ENCODE peak calls at places on chromosome 20, in six cellular contexts. One of them, this sample, is unnamed.

GRCh38 chr20:61307686-61308085 is 55.6 kb downstream of the CDH4 start:
- DNase-seq in CD4-positive, CD25-positive, alpha-beta regulatory T cell: no peak
- DNase-seq in DMS79 treated with DMSO at 0.1 percent for 48 hours: no peak
- DNase-seq in HCT116: no peak
- DNase-seq in sigmoid colon: no peak
- DNase-seq in SK-N-SH: no peak
- DNase-seq in this sample: no peak

GRCh38 chr20:4318891-4319290 is 303.5 kb upstream of the RNF24 start:
- DNase-seq in CD4-positive, CD25-positive, alpha-beta regulatory T cell: no peak
- DNase-seq in DMS79 treated with DMSO at 0.1 percent for 48 hours: no peak
- DNase-seq in HCT116: no peak
- DNase-seq in sigmoid colon: no peak
- DNase-seq in SK-N-SH: no peak
- DNase-seq in this sample: no peak

GRCh38 chr20:58496429-58496769 is 18.8 kb downstream of the APCDD1L start:
- DNase-seq in CD4-positive, CD25-positive, alpha-beta regulatory T cell: no peak
- DNase-seq in DMS79 treated with DMSO at 0.1 percent for 48 hours: no peak
- DNase-seq in HCT116: no peak
- DNase-seq in sigmoid colon: no peak
- DNase-seq in SK-N-SH: no peak
- DNase-seq in this sample: no peak

GRCh38 chr20:4406627-4407026 is 315.1 kb upstream of the PRND start:
- DNase-seq in CD4-positive, CD25-positive, alpha-beta regulatory T cell: no peak
- DNase-seq in DMS79 treated with DMSO at 0.1 percent for 48 hours: no peak
- DNase-seq in HCT116: peak; percentile 42
- DNase-seq in sigmoid colon: no peak
- DNase-seq in SK-N-SH: no peak
- DNase-seq in this sample: no peak

GRCh38 chr20:18692453-18692852 is 104.6 kb downstream of the DTD1 start:
- DNase-seq in CD4-positive, CD25-positive, alpha-beta regulatory T cell: no peak
- DNase-seq in DMS79 treated with DMSO at 0.1 percent for 48 hours: no peak
- DNase-seq in HCT116: no peak
- DNase-seq in sigmoid colon: no peak
- DNase-seq in SK-N-SH: no peak
- DNase-seq in this sample: no peak

GRCh38 chr20:2093200-2093781 is 8.3 kb upstream of the STK35 start:
- DNase-seq in CD4-positive, CD25-positive, alpha-beta regulatory T cell: peak; percentile 37
- DNase-seq in DMS79 treated with DMSO at 0.1 percent for 48 hours: no peak
- DNase-seq in HCT116: peak; percentile 46
- DNase-seq in sigmoid colon: no peak
- DNase-seq in SK-N-SH: peak; percentile 36
- DNase-seq in this sample: no peak

GRCh38 chr20:61052796-61053442 is 199.1 kb upstream of the CDH4 start:
- DNase-seq in CD4-positive, CD25-positive, alpha-beta regulatory T cell: no peak
- DNase-seq in DMS79 treated with DMSO at 0.1 percent for 48 hours: no peak
- DNase-seq in HCT116: no peak
- DNase-seq in sigmoid colon: no peak
- DNase-seq in SK-N-SH: no peak
- DNase-seq in this sample: no peak

GRCh38 chr20:51747182-51747911 is 20.8 kb downstream of the ATP9A start:
- DNase-seq in CD4-positive, CD25-positive, alpha-beta regulatory T cell: no peak
- DNase-seq in DMS79 treated with DMSO at 0.1 percent for 48 hours: no peak
- DNase-seq in HCT116: no peak
- DNase-seq in sigmoid colon: no peak
- DNase-seq in SK-N-SH: no peak
- DNase-seq in this sample: no peak

GRCh38 chr20:62906647-62907375 is 19.5 kb downstream of the DIDO1 start:
- DNase-seq in CD4-positive, CD25-positive, alpha-beta regulatory T cell: no peak
- DNase-seq in DMS79 treated with DMSO at 0.1 percent for 48 hours: no peak
- DNase-seq in HCT116: no peak
- DNase-seq in sigmoid colon: no peak
- DNase-seq in SK-N-SH: no peak
- DNase-seq in this sample: no peak

GRCh38 chr20:48411265-48411664 is 416.5 kb downstream of the PREX1 start:
- DNase-seq in CD4-positive, CD25-positive, alpha-beta regulatory T cell: no peak
- DNase-seq in DMS79 treated with DMSO at 0.1 percent for 48 hours: no peak
- DNase-seq in HCT116: no peak
- DNase-seq in sigmoid colon: no peak
- DNase-seq in SK-N-SH: no peak
- DNase-seq in this sample: no peak

GRCh38 chr20:63003546-63003945 is 3.2 kb downstream of the BHLHE23 start:
- DNase-seq in CD4-positive, CD25-positive, alpha-beta regulatory T cell: no peak
- DNase-seq in DMS79 treated with DMSO at 0.1 percent for 48 hours: no peak
- DNase-seq in HCT116: no peak
- DNase-seq in sigmoid colon: no peak
- DNase-seq in SK-N-SH: no peak
- DNase-seq in this sample: no peak

GRCh38 chr20:31833931-31834521 is 11.4 kb downstream of the FOXS1 start:
- DNase-seq in CD4-positive, CD25-positive, alpha-beta regulatory T cell: no peak
- DNase-seq in DMS79 treated with DMSO at 0.1 percent for 48 hours: no peak
- DNase-seq in HCT116: no peak
- DNase-seq in sigmoid colon: no peak
- DNase-seq in SK-N-SH: no peak
- DNase-seq in this sample: no peak

GRCh38 chr20:8066662-8067061 is 47.1 kb upstream of the TMX4 start:
- DNase-seq in CD4-positive, CD25-positive, alpha-beta regulatory T cell: no peak
- DNase-seq in DMS79 treated with DMSO at 0.1 percent for 48 hours: no peak
- DNase-seq in HCT116: no peak
- DNase-seq in sigmoid colon: no peak
- DNase-seq in SK-N-SH: no peak
- DNase-seq in this sample: no peak

GRCh38 chr20:11453430-11453829 is 464.3 kb upstream of the BTBD3 start:
- DNase-seq in CD4-positive, CD25-positive, alpha-beta regulatory T cell: no peak
- DNase-seq in DMS79 treated with DMSO at 0.1 percent for 48 hours: no peak
- DNase-seq in HCT116: no peak
- DNase-seq in sigmoid colon: no peak
- DNase-seq in SK-N-SH: no peak
- DNase-seq in this sample: no peak

GRCh38 chr20:20018366-20018765 is 1.2 kb downstream of the NAA20 start:
- DNase-seq in CD4-positive, CD25-positive, alpha-beta regulatory T cell: no peak
- DNase-seq in DMS79 treated with DMSO at 0.1 percent for 48 hours: no peak
- DNase-seq in HCT116: no peak
- DNase-seq in sigmoid colon: no peak
- DNase-seq in SK-N-SH: no peak
- DNase-seq in this sample: no peak

GRCh38 chr20:36084897-36085617 is 69.5 kb upstream of the EPB41L1 start:
- DNase-seq in CD4-positive, CD25-positive, alpha-beta regulatory T cell: no peak
- DNase-seq in DMS79 treated with DMSO at 0.1 percent for 48 hours: no peak
- DNase-seq in HCT116: no peak
- DNase-seq in sigmoid colon: no peak
- DNase-seq in SK-N-SH: no peak
- DNase-seq in this sample: no peak

GRCh38 chr20:45611054-45611453 is 18.5 kb upstream of the WFDC10A start:
- DNase-seq in CD4-positive, CD25-positive, alpha-beta regulatory T cell: peak; percentile 7
- DNase-seq in DMS79 treated with DMSO at 0.1 percent for 48 hours: no peak
- DNase-seq in HCT116: peak; percentile 39
- DNase-seq in sigmoid colon: no peak
- DNase-seq in SK-N-SH: no peak
- DNase-seq in this sample: no peak

GRCh38 chr20:21505810-21506530 is 7.9 kb downstream of the NKX2-2 start:
- DNase-seq in CD4-positive, CD25-positive, alpha-beta regulatory T cell: peak; percentile 65
- DNase-seq in DMS79 treated with DMSO at 0.1 percent for 48 hours: no peak
- DNase-seq in HCT116: peak; percentile 44
- DNase-seq in sigmoid colon: no peak
- DNase-seq in SK-N-SH: peak; percentile 90
- DNase-seq in this sample: peak; percentile 85

GRCh38 chr20:32188376-32189122 is 19.0 kb downstream of the PLAGL2 start:
- DNase-seq in CD4-positive, CD25-positive, alpha-beta regulatory T cell: no peak
- DNase-seq in DMS79 treated with DMSO at 0.1 percent for 48 hours: no peak
- DNase-seq in HCT116: no peak
- DNase-seq in sigmoid colon: no peak
- DNase-seq in SK-N-SH: no peak
- DNase-seq in this sample: no peak

GRCh38 chr20:48832423-48832735 is 4.6 kb upstream of the PREX1 start:
- DNase-seq in CD4-positive, CD25-positive, alpha-beta regulatory T cell: no peak
- DNase-seq in DMS79 treated with DMSO at 0.1 percent for 48 hours: no peak
- DNase-seq in HCT116: no peak
- DNase-seq in sigmoid colon: no peak
- DNase-seq in SK-N-SH: no peak
- DNase-seq in this sample: no peak

GRCh38 chr20:51803157-51803854 is 985 bp upstream of the SALL4 start:
- DNase-seq in CD4-positive, CD25-positive, alpha-beta regulatory T cell: no peak
- DNase-seq in DMS79 treated with DMSO at 0.1 percent for 48 hours: no peak
- DNase-seq in HCT116: no peak
- DNase-seq in sigmoid colon: no peak
- DNase-seq in SK-N-SH: peak; percentile 36
- DNase-seq in this sample: no peak

GRCh38 chr20:25247100-25247665 is 702 bp upstream of the PYGB start:
- DNase-seq in CD4-positive, CD25-positive, alpha-beta regulatory T cell: peak; percentile 41
- DNase-seq in DMS79 treated with DMSO at 0.1 percent for 48 hours: peak; percentile 44
- DNase-seq in HCT116: peak; percentile 37
- DNase-seq in sigmoid colon: peak; percentile 83
- DNase-seq in SK-N-SH: peak; percentile 68
- DNase-seq in this sample: no peak

GRCh38 chr20:36273414-36274247 is 32.5 kb upstream of the DLGAP4 start:
- DNase-seq in CD4-positive, CD25-positive, alpha-beta regulatory T cell: peak; percentile 32
- DNase-seq in DMS79 treated with DMSO at 0.1 percent for 48 hours: no peak
- DNase-seq in HCT116: peak; percentile 4
- DNase-seq in sigmoid colon: peak; percentile 34
- DNase-seq in SK-N-SH: peak; percentile 51
- DNase-seq in this sample: no peak

GRCh38 chr20:39862613-39863012 is 826.4 kb downstream of the MAFB start:
- DNase-seq in CD4-positive, CD25-positive, alpha-beta regulatory T cell: no peak
- DNase-seq in DMS79 treated with DMSO at 0.1 percent for 48 hours: no peak
- DNase-seq in HCT116: no peak
- DNase-seq in sigmoid colon: no peak
- DNase-seq in SK-N-SH: no peak
- DNase-seq in this sample: no peak

GRCh38 chr20:13771853-13772453 is 12.8 kb downstream of the ESF1 start:
- DNase-seq in CD4-positive, CD25-positive, alpha-beta regulatory T cell: peak; percentile 33
- DNase-seq in DMS79 treated with DMSO at 0.1 percent for 48 hours: peak; percentile 23
- DNase-seq in HCT116: no peak
- DNase-seq in sigmoid colon: no peak
- DNase-seq in SK-N-SH: peak; percentile 50
- DNase-seq in this sample: no peak

GRCh38 chr20:62576815-62577214 is 65.5 kb upstream of the SLCO4A1 start:
- DNase-seq in CD4-positive, CD25-positive, alpha-beta regulatory T cell: no peak
- DNase-seq in DMS79 treated with DMSO at 0.1 percent for 48 hours: no peak
- DNase-seq in HCT116: no peak
- DNase-seq in sigmoid colon: no peak
- DNase-seq in SK-N-SH: no peak
- DNase-seq in this sample: no peak

GRCh38 chr20:42836339-42836738 is 353.4 kb downstream of the PTPRT start:
- DNase-seq in CD4-positive, CD25-positive, alpha-beta regulatory T cell: no peak
- DNase-seq in DMS79 treated with DMSO at 0.1 percent for 48 hours: peak; percentile 78
- DNase-seq in HCT116: no peak
- DNase-seq in sigmoid colon: no peak
- DNase-seq in SK-N-SH: no peak
- DNase-seq in this sample: no peak

GRCh38 chr20:63178889-63179751 is 36.8 kb downstream of the YTHDF1 start:
- DNase-seq in CD4-positive, CD25-positive, alpha-beta regulatory T cell: peak; percentile 54
- DNase-seq in DMS79 treated with DMSO at 0.1 percent for 48 hours: peak; percentile 81
- DNase-seq in HCT116: peak; percentile 18
- DNase-seq in sigmoid colon: no peak
- DNase-seq in SK-N-SH: peak; percentile 82
- DNase-seq in this sample: peak; percentile 71

GRCh38 chr20:61297981-61298380 is 45.9 kb downstream of the CDH4 start:
- DNase-seq in CD4-positive, CD25-positive, alpha-beta regulatory T cell: no peak
- DNase-seq in DMS79 treated with DMSO at 0.1 percent for 48 hours: no peak
- DNase-seq in HCT116: no peak
- DNase-seq in sigmoid colon: no peak
- DNase-seq in SK-N-SH: no peak
- DNase-seq in this sample: peak; percentile 38

GRCh38 chr20:55375920-55376319 is 629.4 kb downstream of the CBLN4 start:
- DNase-seq in CD4-positive, CD25-positive, alpha-beta regulatory T cell: no peak
- DNase-seq in DMS79 treated with DMSO at 0.1 percent for 48 hours: no peak
- DNase-seq in HCT116: no peak
- DNase-seq in sigmoid colon: no peak
- DNase-seq in SK-N-SH: no peak
- DNase-seq in this sample: no peak

GRCh38 chr20:37526238-37526838 is 1.3 kb downstream of the BLCAP start:
- DNase-seq in CD4-positive, CD25-positive, alpha-beta regulatory T cell: peak; percentile 16
- DNase-seq in DMS79 treated with DMSO at 0.1 percent for 48 hours: no peak
- DNase-seq in HCT116: no peak
- DNase-seq in sigmoid colon: no peak
- DNase-seq in SK-N-SH: peak; percentile 82
- DNase-seq in this sample: no peak

GRCh38 chr20:23046431-23046830 is 3.0 kb downstream of the THBD start:
- DNase-seq in CD4-positive, CD25-positive, alpha-beta regulatory T cell: no peak
- DNase-seq in DMS79 treated with DMSO at 0.1 percent for 48 hours: no peak
- DNase-seq in HCT116: no peak
- DNase-seq in sigmoid colon: no peak
- DNase-seq in SK-N-SH: no peak
- DNase-seq in this sample: no peak